ENCODE peak calls at places on chromosomes 13 and 19, in eight cellular contexts. H is K562, Y is Panc1, Q is transverse colon, F is GM23338, K is HCT116, V is suprapubic skin, N is breast epithelium. S is an unnamed sample.

GRCh38 chr13:67520886-67521285 is 290.8 kb upstream of the PCDH9 start:
- DNase-seq in H (no peak), Y (no peak), Q (no peak), F (no peak), K (no peak), V (no peak), N (no peak), S (no peak)

GRCh38 chr19:41792513-41793413 is 3.6 kb upstream of the CEACAM3 start:
- DNase-seq in H (peak; percentile 72), Y (no peak), Q (peak; percentile 63), F (peak; percentile 84), K (peak; percentile 58), V (no peak), N (peak; percentile 47), S (peak; percentile 50)

GRCh38 chr13:77386880-77387606 is 60.1 kb upstream of the MYCBP2 start:
- DNase-seq in H (no peak), Y (no peak), Q (no peak), F (no peak), K (no peak), V (peak; percentile 65), N (no peak), S (no peak)

GRCh38 chr13:30748717-30749116 is 13.4 kb downstream of the ALOX5AP start:
- DNase-seq in H (no peak), Y (no peak), Q (no peak), F (no peak), K (no peak), V (no peak), N (no peak), S (no peak)

GRCh38 chr13:60787083-60787482 is 390.1 kb downstream of the TDRD3 start:
- DNase-seq in H (no peak), Y (no peak), Q (no peak), F (peak; percentile 11), K (no peak), V (no peak), N (no peak), S (no peak)

GRCh38 chr19:34428549-34429285 is 536 bp downstream of the UBA2 start:
- DNase-seq in H (peak; percentile 64), Y (no peak), Q (peak; percentile 45), F (peak; percentile 37), K (no peak), V (no peak), N (no peak), S (peak; percentile 47)

GRCh38 chr19:39200066-39200817 is 3.5 kb downstream of the NCCRP1 start:
- DNase-seq in H (no peak), Y (no peak), Q (no peak), F (no peak), K (no peak), V (no peak), N (no peak), S (no peak)

GRCh38 chr19:16398530-16399241 is 73.1 kb downstream of the EPS15L1 start:
- DNase-seq in H (no peak), Y (no peak), Q (no peak), F (no peak), K (no peak), V (no peak), N (no peak), S (no peak)

GRCh38 chr13:40317980-40318327 is 348.5 kb downstream of the FOXO1 start:
- DNase-seq in H (no peak), Y (no peak), Q (no peak), F (no peak), K (no peak), V (no peak), N (no peak), S (no peak)

GRCh38 chr13:25423831-25424230 is 52.1 kb downstream of the ATP8A2 start:
- DNase-seq in H (no peak), Y (no peak), Q (no peak), F (no peak), K (no peak), V (no peak), N (no peak), S (no peak)

GRCh38 chr19:32828643-32829344 is 40.8 kb downstream of the SLC7A9 start:
- DNase-seq in H (no peak), Y (no peak), Q (no peak), F (no peak), K (no peak), V (no peak), N (no peak), S (no peak)

GRCh38 chr13:30743319-30744055 is 8.1 kb downstream of the ALOX5AP start:
- DNase-seq in H (no peak), Y (peak; percentile 71), Q (peak; percentile 37), F (no peak), K (peak; percentile 76), V (no peak), N (peak; percentile 73), S (no peak)

GRCh38 chr13:36526897-36527296 is 94.6 kb downstream of the CCNA1 start:
- DNase-seq in H (no peak), Y (no peak), Q (no peak), F (peak; percentile 21), K (no peak), V (no peak), N (peak; percentile 50), S (no peak)

GRCh38 chr13:78323848-78324247 is 279.5 kb downstream of the POU4F1 start:
- DNase-seq in H (no peak), Y (no peak), Q (no peak), F (no peak), K (no peak), V (no peak), N (no peak), S (no peak)

GRCh38 chr19:24073807-24074206 is 13.2 kb upstream of the ZNF254 start:
- DNase-seq in H (no peak), Y (no peak), Q (peak; percentile 16), F (no peak), K (no peak), V (no peak), N (no peak), S (no peak)

GRCh38 chr19:11209892-11210655 is 12.7 kb upstream of the KANK2 start:
- DNase-seq in H (no peak), Y (no peak), Q (no peak), F (no peak), K (no peak), V (no peak), N (no peak), S (no peak)

GRCh38 chr13:108269601-108270328 is at the start of gene TNFSF13B:
- DNase-seq in H (peak; percentile 41), Y (no peak), Q (peak; percentile 57), F (peak; percentile 71), K (no peak), V (no peak), N (no peak), S (peak; percentile 15)

DNA sequence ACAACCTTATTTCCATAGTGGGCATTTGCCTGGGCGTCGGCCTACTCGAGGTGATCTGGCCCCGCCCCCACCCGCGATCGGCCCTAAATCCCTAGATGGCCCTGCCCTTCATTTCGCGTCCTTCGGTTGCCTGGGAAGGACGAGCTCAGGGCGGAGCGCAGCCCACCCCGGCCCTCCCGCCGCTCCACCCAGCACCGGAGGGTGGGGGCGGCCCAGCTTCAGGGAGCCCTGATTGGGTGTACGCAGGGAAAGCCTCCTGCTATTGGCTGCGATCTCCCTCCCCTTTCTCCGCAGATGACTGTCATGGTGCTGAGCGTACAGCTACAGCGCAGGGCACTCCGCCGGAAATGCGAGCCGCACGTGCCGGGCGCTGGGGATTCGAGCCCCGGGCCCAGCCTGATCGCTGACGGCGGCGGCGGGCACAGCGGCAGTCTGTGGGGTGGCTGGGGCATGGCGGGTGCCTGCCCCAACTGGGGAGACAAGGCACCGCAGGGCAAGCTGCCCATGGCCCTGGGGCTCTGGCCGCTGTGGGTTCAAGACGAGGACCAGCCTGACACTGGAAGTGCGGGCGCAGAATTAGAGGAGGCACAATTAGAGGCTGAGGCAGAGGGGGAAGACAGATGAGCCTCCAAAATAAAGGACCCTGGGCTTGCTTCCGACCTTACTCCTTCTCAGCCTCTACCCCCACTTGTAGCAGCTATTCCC is 4.3 kb downstream of the CD37 start:
- DNase-seq in H (peak; percentile 49), Y (no peak), Q (peak; percentile 84), F (peak; percentile 97), K (no peak), V (peak; percentile 88), N (peak; percentile 93), S (peak; percentile 90)
- TF ChIP-seq POLR2AphosphoS5 in H (no peak), Y (peak; percentile 47), Q (peak; percentile 73), F (peak; percentile 54), K (no peak), V (no peak), N (peak; percentile 78), S (no peak)

GRCh38 chr19:31316201-31316951 is 32.9 kb downstream of the TSHZ3 start:
- DNase-seq in H (no peak), Y (no peak), Q (peak; percentile 31), F (peak; percentile 59), K (no peak), V (no peak), N (no peak), S (no peak)
- TF ChIP-seq CTCF in H (no peak), Y (no peak), Q (no peak), F (no peak), K (no peak), V (no peak), N (no peak), S (no peak)

DNA sequence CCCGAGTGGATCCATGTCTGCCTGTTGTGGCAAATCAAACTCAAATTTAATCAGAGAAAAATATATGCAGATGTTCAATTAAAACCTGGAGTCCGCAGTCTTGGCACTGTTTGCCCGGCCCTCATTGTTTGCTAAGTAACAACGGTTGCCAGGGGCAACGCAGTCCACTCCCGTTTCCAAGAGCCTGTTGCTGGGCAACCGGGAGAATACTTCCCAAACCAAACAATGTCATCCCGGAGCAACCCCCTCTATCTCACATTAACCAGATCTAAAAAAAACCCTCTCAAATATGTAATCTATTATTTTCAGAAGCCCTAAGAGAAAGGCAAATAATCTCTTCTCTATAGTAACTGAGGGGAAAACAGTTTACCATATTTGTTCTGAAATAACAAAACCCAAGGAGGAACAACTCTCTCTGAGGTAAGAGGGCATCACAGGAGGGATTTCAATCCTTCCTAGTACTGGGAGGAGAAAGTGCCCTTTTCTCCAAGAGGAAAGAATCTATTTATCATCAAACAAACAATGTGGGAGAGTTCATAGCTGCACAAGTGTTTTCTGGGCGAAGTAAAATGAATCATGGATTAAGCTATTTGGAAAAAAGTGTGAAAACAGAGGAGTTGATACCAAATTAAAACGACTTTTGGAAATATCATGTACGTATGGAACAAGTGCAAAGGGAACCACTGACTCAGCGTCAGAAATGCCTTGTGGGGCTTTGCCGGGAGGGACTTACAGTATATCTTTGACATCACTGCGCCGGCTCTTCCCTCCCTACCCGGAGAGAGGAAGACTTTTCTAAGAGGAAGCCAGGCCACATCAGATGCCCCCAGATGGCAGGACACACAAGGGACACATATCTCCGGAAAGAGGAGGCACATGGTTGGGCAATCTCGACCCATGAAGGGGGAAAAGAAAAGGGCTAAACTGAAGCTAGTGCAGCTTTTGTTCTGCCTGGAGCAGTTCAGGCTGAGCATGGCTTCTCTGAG is 43.3 kb downstream of the RFX2 start:
- DNase-seq in H (peak; percentile 64), Y (no peak), Q (peak; percentile 91), F (peak; percentile 98), K (no peak), V (peak; percentile 99), N (peak; percentile 93), S (peak; percentile 90)
- TF ChIP-seq POLR2AphosphoS5 in H (no peak), Y (no peak), Q (peak; percentile 69), F (no peak), K (no peak), V (no peak), N (peak; percentile 29), S (no peak)

DNA sequence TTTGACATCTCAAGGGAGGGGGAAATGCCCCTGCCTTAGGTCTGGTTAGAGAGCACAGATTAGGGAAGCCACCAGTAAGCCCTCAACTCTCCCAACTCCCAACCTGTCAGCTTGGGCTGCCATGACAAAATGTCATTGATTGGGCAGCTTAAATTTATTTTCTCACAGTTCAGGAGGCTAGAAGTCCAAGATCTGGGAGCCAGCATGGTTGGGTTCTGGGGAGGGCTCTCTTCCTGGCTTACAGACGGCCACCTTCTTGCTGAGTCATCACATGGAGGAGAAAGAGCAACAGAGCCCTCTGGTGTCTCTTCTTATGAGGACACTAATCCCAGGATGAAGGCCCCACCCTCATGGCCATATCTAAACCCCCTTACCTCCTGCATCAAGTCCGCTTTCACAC is 24.2 kb downstream of the C19orf12 start:
- DNase-seq in H (peak; percentile 89), Y (no peak), Q (no peak), F (peak; percentile 83), K (peak; percentile 23), V (no peak), N (no peak), S (no peak)
- TF ChIP-seq CTCF in H (peak; percentile 93), Y (no peak), Q (peak; percentile 23), F (peak; percentile 63), K (peak; percentile 37), V (no peak), N (no peak), S (peak; percentile 28)